ENCODE peak calls at places on chromosomes 2 and 18, in ten cellular contexts. One of them, this sample, is unnamed.

GRCh38 chr2:20148841-20149702 is 75.9 kb downstream of the SDC1 start:
- DNase-seq in K562: no peak
- DNase-seq in cardiac muscle cell: peak
- DNase-seq in CD8-positive, alpha-beta memory T cell: no peak
- DNase-seq in IMR-90: peak
- DNase-seq in CD8-positive, alpha-beta T cell: no peak
- DNase-seq in OCI-LY7: no peak
- DNase-seq in right cardiac atrium: no peak
- DNase-seq in body of pancreas: no peak
- DNase-seq in aorta: no peak
- DNase-seq in this sample: no peak

GRCh38 chr2:85390941-85391669 is 19.1 kb downstream of the CAPG start:
- DNase-seq in K562: peak
- DNase-seq in cardiac muscle cell: peak
- DNase-seq in CD8-positive, alpha-beta memory T cell: peak
- DNase-seq in IMR-90: peak
- DNase-seq in CD8-positive, alpha-beta T cell: peak
- DNase-seq in OCI-LY7: peak
- DNase-seq in right cardiac atrium: peak
- DNase-seq in body of pancreas: peak
- DNase-seq in aorta: peak
- DNase-seq in this sample: peak

GRCh38 chr2:12807907-12808810 is 91.4 kb downstream of the TRIB2 start:
- DNase-seq in K562: no peak
- DNase-seq in cardiac muscle cell: peak
- DNase-seq in CD8-positive, alpha-beta memory T cell: no peak
- DNase-seq in IMR-90: no peak
- DNase-seq in CD8-positive, alpha-beta T cell: no peak
- DNase-seq in OCI-LY7: no peak
- DNase-seq in right cardiac atrium: no peak
- DNase-seq in body of pancreas: no peak
- DNase-seq in aorta: no peak
- DNase-seq in this sample: no peak

GRCh38 chr18:38052879-38053590 is 487.4 kb upstream of the CELF4 start:
- DNase-seq in K562: no peak
- DNase-seq in cardiac muscle cell: no peak
- DNase-seq in CD8-positive, alpha-beta memory T cell: no peak
- DNase-seq in IMR-90: no peak
- DNase-seq in CD8-positive, alpha-beta T cell: no peak
- DNase-seq in OCI-LY7: no peak
- DNase-seq in right cardiac atrium: no peak
- DNase-seq in body of pancreas: no peak
- DNase-seq in aorta: no peak
- DNase-seq in this sample: no peak

GRCh38 chr2:65300772-65301711 is 73.4 kb downstream of the ACTR2 start:
- DNase-seq in K562: no peak
- DNase-seq in cardiac muscle cell: peak
- DNase-seq in CD8-positive, alpha-beta memory T cell: peak
- DNase-seq in IMR-90: peak
- DNase-seq in CD8-positive, alpha-beta T cell: peak
- DNase-seq in OCI-LY7: peak
- DNase-seq in right cardiac atrium: peak
- DNase-seq in body of pancreas: peak
- DNase-seq in aorta: peak
- DNase-seq in this sample: peak

GRCh38 chr2:10810175-10811161 is 2.1 kb downstream of the PDIA6 start:
- DNase-seq in K562: peak
- DNase-seq in cardiac muscle cell: peak
- DNase-seq in CD8-positive, alpha-beta memory T cell: no peak
- DNase-seq in IMR-90: peak
- DNase-seq in CD8-positive, alpha-beta T cell: no peak
- DNase-seq in OCI-LY7: peak
- DNase-seq in right cardiac atrium: no peak
- DNase-seq in body of pancreas: no peak
- DNase-seq in aorta: no peak
- DNase-seq in this sample: no peak

GRCh38 chr18:28952339-28952738 is 775.4 kb upstream of the CDH2 start:
- DNase-seq in K562: no peak
- DNase-seq in cardiac muscle cell: no peak
- DNase-seq in CD8-positive, alpha-beta memory T cell: no peak
- DNase-seq in IMR-90: no peak
- DNase-seq in CD8-positive, alpha-beta T cell: no peak
- DNase-seq in OCI-LY7: no peak
- DNase-seq in right cardiac atrium: no peak
- DNase-seq in body of pancreas: no peak
- DNase-seq in aorta: no peak
- DNase-seq in this sample: no peak

GRCh38 chr18:25351280-25351772 is 640 bp downstream of the ZNF521 start:
- DNase-seq in K562: no peak
- DNase-seq in cardiac muscle cell: no peak
- DNase-seq in CD8-positive, alpha-beta memory T cell: no peak
- DNase-seq in IMR-90: peak
- DNase-seq in CD8-positive, alpha-beta T cell: no peak
- DNase-seq in OCI-LY7: no peak
- DNase-seq in right cardiac atrium: no peak
- DNase-seq in body of pancreas: no peak
- DNase-seq in aorta: no peak
- DNase-seq in this sample: no peak

GRCh38 chr2:47569658-47570398 is 166.9 kb downstream of the MSH2 start:
- DNase-seq in K562: no peak
- DNase-seq in cardiac muscle cell: peak
- DNase-seq in CD8-positive, alpha-beta memory T cell: no peak
- DNase-seq in IMR-90: peak
- DNase-seq in CD8-positive, alpha-beta T cell: no peak
- DNase-seq in OCI-LY7: no peak
- DNase-seq in right cardiac atrium: peak
- DNase-seq in body of pancreas: peak
- DNase-seq in aorta: no peak
- DNase-seq in this sample: no peak

GRCh38 chr2:110773470-110773921 is 41.1 kb downstream of the ACOXL start:
- DNase-seq in K562: no peak
- DNase-seq in cardiac muscle cell: peak
- DNase-seq in CD8-positive, alpha-beta memory T cell: no peak
- DNase-seq in IMR-90: no peak
- DNase-seq in CD8-positive, alpha-beta T cell: no peak
- DNase-seq in OCI-LY7: no peak
- DNase-seq in right cardiac atrium: peak
- DNase-seq in body of pancreas: peak
- DNase-seq in aorta: peak
- DNase-seq in this sample: peak

GRCh38 chr2:238240761-238241711 is 1.2 kb upstream of the HES6 start:
- DNase-seq in K562: peak
- DNase-seq in cardiac muscle cell: peak
- DNase-seq in CD8-positive, alpha-beta memory T cell: peak
- DNase-seq in IMR-90: no peak
- DNase-seq in CD8-positive, alpha-beta T cell: no peak
- DNase-seq in OCI-LY7: peak
- DNase-seq in right cardiac atrium: peak
- DNase-seq in body of pancreas: peak
- DNase-seq in aorta: peak
- DNase-seq in this sample: peak

GRCh38 chr2:232365621-232366321 is 12.8 kb upstream of the ALPP start:
- DNase-seq in K562: peak
- DNase-seq in cardiac muscle cell: peak
- DNase-seq in CD8-positive, alpha-beta memory T cell: no peak
- DNase-seq in IMR-90: peak
- DNase-seq in CD8-positive, alpha-beta T cell: no peak
- DNase-seq in OCI-LY7: peak
- DNase-seq in right cardiac atrium: no peak
- DNase-seq in body of pancreas: peak
- DNase-seq in aorta: no peak
- DNase-seq in this sample: no peak

GRCh38 chr2:8087480-8087840 is 594.4 kb upstream of the ID2 start:
- DNase-seq in K562: no peak
- DNase-seq in cardiac muscle cell: peak
- DNase-seq in CD8-positive, alpha-beta memory T cell: no peak
- DNase-seq in IMR-90: no peak
- DNase-seq in CD8-positive, alpha-beta T cell: no peak
- DNase-seq in OCI-LY7: no peak
- DNase-seq in right cardiac atrium: no peak
- DNase-seq in body of pancreas: no peak
- DNase-seq in aorta: no peak
- DNase-seq in this sample: no peak

GRCh38 chr2:215652432-215652831 is 216.6 kb upstream of the FN1 start:
- DNase-seq in K562: no peak
- DNase-seq in cardiac muscle cell: no peak
- DNase-seq in CD8-positive, alpha-beta memory T cell: no peak
- DNase-seq in IMR-90: peak
- DNase-seq in CD8-positive, alpha-beta T cell: no peak
- DNase-seq in OCI-LY7: no peak
- DNase-seq in right cardiac atrium: no peak
- DNase-seq in body of pancreas: no peak
- DNase-seq in aorta: no peak
- DNase-seq in this sample: no peak

GRCh38 chr2:216690451-216691209 is 4.7 kb downstream of the IGFBP5 start:
- DNase-seq in K562: no peak
- DNase-seq in cardiac muscle cell: peak
- DNase-seq in CD8-positive, alpha-beta memory T cell: no peak
- DNase-seq in IMR-90: peak
- DNase-seq in CD8-positive, alpha-beta T cell: no peak
- DNase-seq in OCI-LY7: no peak
- DNase-seq in right cardiac atrium: peak
- DNase-seq in body of pancreas: peak
- DNase-seq in aorta: peak
- DNase-seq in this sample: no peak
- H3K27ac ChIP-seq in K562: no peak
- H3K27ac ChIP-seq in cardiac muscle cell: peak
- H3K27ac ChIP-seq in CD8-positive, alpha-beta memory T cell: no peak
- H3K27ac ChIP-seq in IMR-90: peak
- H3K27ac ChIP-seq in CD8-positive, alpha-beta T cell: no peak
- H3K27ac ChIP-seq in OCI-LY7: no peak
- H3K27ac ChIP-seq in right cardiac atrium: peak
- H3K27ac ChIP-seq in body of pancreas: no peak
- H3K27ac ChIP-seq in aorta: peak
- H3K27ac ChIP-seq in this sample: no peak

GRCh38 chr2:120738786-120739771 is 3.4 kb downstream of the GLI2 start:
- DNase-seq in K562: no peak
- DNase-seq in cardiac muscle cell: no peak
- DNase-seq in CD8-positive, alpha-beta memory T cell: no peak
- DNase-seq in IMR-90: no peak
- DNase-seq in CD8-positive, alpha-beta T cell: peak
- DNase-seq in OCI-LY7: no peak
- DNase-seq in right cardiac atrium: no peak
- DNase-seq in body of pancreas: no peak
- DNase-seq in aorta: no peak
- DNase-seq in this sample: no peak
- H3K27ac ChIP-seq in K562: no peak
- H3K27ac ChIP-seq in cardiac muscle cell: no peak
- H3K27ac ChIP-seq in CD8-positive, alpha-beta memory T cell: no peak
- H3K27ac ChIP-seq in IMR-90: peak
- H3K27ac ChIP-seq in CD8-positive, alpha-beta T cell: no peak
- H3K27ac ChIP-seq in OCI-LY7: no peak
- H3K27ac ChIP-seq in right cardiac atrium: no peak
- H3K27ac ChIP-seq in body of pancreas: no peak
- H3K27ac ChIP-seq in aorta: no peak
- H3K27ac ChIP-seq in this sample: no peak

GRCh38 chr2:1493361-1494126 is 80.3 kb downstream of the TPO start:
- DNase-seq in K562: no peak
- DNase-seq in cardiac muscle cell: no peak
- DNase-seq in CD8-positive, alpha-beta memory T cell: no peak
- DNase-seq in IMR-90: no peak
- DNase-seq in CD8-positive, alpha-beta T cell: no peak
- DNase-seq in OCI-LY7: no peak
- DNase-seq in right cardiac atrium: no peak
- DNase-seq in body of pancreas: no peak
- DNase-seq in aorta: no peak
- DNase-seq in this sample: no peak

GRCh38 chr2:1492696-1493095 is 79.4 kb downstream of the TPO start:
- DNase-seq in K562: no peak
- DNase-seq in cardiac muscle cell: no peak
- DNase-seq in CD8-positive, alpha-beta memory T cell: no peak
- DNase-seq in IMR-90: no peak
- DNase-seq in CD8-positive, alpha-beta T cell: no peak
- DNase-seq in OCI-LY7: no peak
- DNase-seq in right cardiac atrium: no peak
- DNase-seq in body of pancreas: no peak
- DNase-seq in aorta: no peak
- DNase-seq in this sample: no peak

GRCh38 chr2:1494906-1495305 is 81.6 kb downstream of the TPO start:
- DNase-seq in K562: no peak
- DNase-seq in cardiac muscle cell: no peak
- DNase-seq in CD8-positive, alpha-beta memory T cell: no peak
- DNase-seq in IMR-90: no peak
- DNase-seq in CD8-positive, alpha-beta T cell: no peak
- DNase-seq in OCI-LY7: no peak
- DNase-seq in right cardiac atrium: no peak
- DNase-seq in body of pancreas: no peak
- DNase-seq in aorta: no peak
- DNase-seq in this sample: no peak

GRCh38 chr2:1495676-1496393 is 82.6 kb downstream of the TPO start:
- DNase-seq in K562: no peak
- DNase-seq in cardiac muscle cell: no peak
- DNase-seq in CD8-positive, alpha-beta memory T cell: no peak
- DNase-seq in IMR-90: no peak
- DNase-seq in CD8-positive, alpha-beta T cell: no peak
- DNase-seq in OCI-LY7: no peak
- DNase-seq in right cardiac atrium: no peak
- DNase-seq in body of pancreas: no peak
- DNase-seq in aorta: no peak
- DNase-seq in this sample: no peak

GRCh38 chr2:1494257-1494656 is 81.0 kb downstream of the TPO start:
- DNase-seq in K562: no peak
- DNase-seq in cardiac muscle cell: no peak
- DNase-seq in CD8-positive, alpha-beta memory T cell: no peak
- DNase-seq in IMR-90: no peak
- DNase-seq in CD8-positive, alpha-beta T cell: no peak
- DNase-seq in OCI-LY7: no peak
- DNase-seq in right cardiac atrium: no peak
- DNase-seq in body of pancreas: no peak
- DNase-seq in aorta: no peak
- DNase-seq in this sample: no peak
- H3K27ac ChIP-seq in K562: no peak
- H3K27ac ChIP-seq in cardiac muscle cell: no peak
- H3K27ac ChIP-seq in CD8-positive, alpha-beta memory T cell: no peak
- H3K27ac ChIP-seq in IMR-90: no peak
- H3K27ac ChIP-seq in CD8-positive, alpha-beta T cell: no peak
- H3K27ac ChIP-seq in OCI-LY7: no peak
- H3K27ac ChIP-seq in right cardiac atrium: no peak
- H3K27ac ChIP-seq in body of pancreas: no peak
- H3K27ac ChIP-seq in aorta: no peak
- H3K27ac ChIP-seq in this sample: no peak

DNA sequence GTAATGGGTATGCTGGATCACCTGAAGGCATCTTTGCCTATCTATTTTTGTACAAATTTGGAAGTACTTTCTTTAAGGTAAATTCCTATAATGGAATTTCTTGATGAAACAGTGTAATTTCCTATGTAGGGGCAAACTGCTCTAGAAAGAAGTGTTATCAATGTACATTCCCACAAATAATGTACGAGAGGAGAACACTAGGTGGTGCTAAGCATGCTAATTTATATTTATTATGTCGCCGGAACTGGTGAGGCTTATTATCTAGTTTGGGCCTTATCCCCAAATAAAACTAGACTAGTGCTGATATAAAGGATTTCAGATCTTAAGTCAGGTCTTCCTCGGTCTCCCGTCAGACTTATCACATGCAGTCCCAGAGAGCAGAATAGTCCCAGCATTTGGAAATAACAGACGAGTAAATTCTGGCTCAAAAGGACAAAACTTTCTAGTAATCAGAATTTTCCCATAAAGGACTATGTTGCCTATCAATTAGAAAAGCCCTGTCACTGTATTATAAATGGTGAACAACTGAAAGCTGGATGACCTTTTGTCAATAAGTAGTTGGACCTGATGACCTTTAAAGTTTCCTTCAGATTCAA is 86.9 kb upstream of the RBBP8 start:
- DNase-seq in K562: peak
- DNase-seq in cardiac muscle cell: peak
- DNase-seq in CD8-positive, alpha-beta memory T cell: no peak
- DNase-seq in IMR-90: peak
- DNase-seq in CD8-positive, alpha-beta T cell: no peak
- DNase-seq in OCI-LY7: peak
- DNase-seq in right cardiac atrium: no peak
- DNase-seq in body of pancreas: peak
- DNase-seq in aorta: no peak
- DNase-seq in this sample: no peak
- H3K27ac ChIP-seq in K562: no peak
- H3K27ac ChIP-seq in cardiac muscle cell: no peak
- H3K27ac ChIP-seq in CD8-positive, alpha-beta memory T cell: no peak
- H3K27ac ChIP-seq in IMR-90: no peak
- H3K27ac ChIP-seq in CD8-positive, alpha-beta T cell: no peak
- H3K27ac ChIP-seq in OCI-LY7: no peak
- H3K27ac ChIP-seq in right cardiac atrium: no peak
- H3K27ac ChIP-seq in body of pancreas: no peak
- H3K27ac ChIP-seq in aorta: no peak
- H3K27ac ChIP-seq in this sample: no peak